ENCODE peak calls at places on chromosomes 6 and 20, in five cellular contexts. M is H9, I is mesenchymal stem cell, K is H1, O is trophoblast cell. L is an unnamed sample.
A peak's percentile ranks its signal among the peaks of the same experiment; 100 is the strongest.

GRCh38 chr20:44083220-44083933 is 103.6 kb downstream of the JPH2 start:
- DNase-seq in I (no peak), K (no peak), O (no peak), M (no peak), L (no peak)

GRCh38 chr20:31593221-31594001 is 11.7 kb upstream of the ID1 start:
- DNase-seq in M (peak; percentile 48), K (no peak), I (peak; percentile 79), O (peak; percentile 93), L (no peak)

GRCh38 chr20:50601511-50602431 is 89.6 kb downstream of the RIPOR3 start:
- DNase-seq in O (no peak), K (no peak), M (no peak), I (no peak), L (no peak)

GRCh38 chr6:170271771-170272314 is 19.0 kb downstream of the DLL1 start:
- DNase-seq in O (peak; percentile 15), M (no peak), K (no peak), I (no peak), L (no peak)

GRCh38 chr20:56995635-56996075 is 270.8 kb downstream of the BMP7 start:
- DNase-seq in O (peak; percentile 86), I (no peak), K (peak; percentile 49), M (peak; percentile 79), L (peak; percentile 41)

GRCh38 chr20:51365670-51366069 is 176.8 kb downstream of the NFATC2 start:
- DNase-seq in I (peak; percentile 89), M (no peak), K (no peak), O (no peak), L (no peak)

GRCh38 chr6:71289039-71289801 is 609 bp downstream of the OGFRL1 start:
- DNase-seq in I (peak; percentile 54), M (peak; percentile 43), K (no peak), O (peak; percentile 40), L (peak; percentile 5)

GRCh38 chr6:163667372-163668060 is 253.0 kb downstream of the QKI start:
- DNase-seq in O (peak; percentile 32), I (no peak), K (no peak), M (no peak), L (no peak)

GRCh38 chr6:112298021-112298745 is 43.8 kb upstream of the LAMA4 start:
- DNase-seq in K (no peak), O (peak; percentile 73), M (no peak), I (peak; percentile 95), L (no peak)

GRCh38 chr20:23362392-23363256 is 642 bp downstream of the GZF1 start:
- DNase-seq in I (peak; percentile 67), K (no peak), O (peak; percentile 58), M (no peak), L (no peak)

GRCh38 chr6:152110878-152111820 is 303.7 kb downstream of the ESR1 start:
- DNase-seq in I (no peak), K (no peak), O (no peak), M (no peak), L (no peak)

GRCh38 chr6:26003102-26003694 is 40.6 kb downstream of the TRIM38 start:
- DNase-seq in I (peak; percentile 71), O (peak; percentile 78), K (no peak), M (peak; percentile 64), L (no peak)

GRCh38 chr20:49894073-49894470 is 21.3 kb downstream of the SPATA2 start:
- DNase-seq in O (no peak), I (no peak), K (no peak), M (no peak), L (no peak)

GRCh38 chr6:106181664-106182418 is 95.7 kb downstream of the PRDM1 start:
- DNase-seq in I (peak; percentile 83), M (no peak), O (peak; percentile 92), K (no peak), L (no peak)

GRCh38 chr6:142774292-142774691 is 170.7 kb downstream of the HIVEP2 start:
- DNase-seq in M (no peak), O (no peak), I (no peak), K (no peak), L (no peak)

GRCh38 chr6:158565482-158566040 is 5.7 kb downstream of the TMEM181 start:
- DNase-seq in O (no peak), M (no peak), K (no peak), I (no peak), L (no peak)

GRCh38 chr20:52056203-52057062 is 135.1 kb downstream of the ZFP64 start:
- DNase-seq in O (peak; percentile 8), K (no peak), I (peak; percentile 54), M (no peak), L (no peak)

GRCh38 chr6:67630146-67630545 is 1004.9 kb upstream of the ADGRB3 start:
- DNase-seq in K (no peak), I (peak; percentile 74), M (no peak), O (no peak), L (no peak)

GRCh38 chr20:63071541-63072181 is 64.9 kb upstream of the BHLHE23 start:
- DNase-seq in M (peak; percentile 92), I (peak; percentile 22), O (peak; percentile 32), K (peak; percentile 29), L (no peak)

GRCh38 chr6:108331982-108332381 is 37.1 kb downstream of the AFG1L start:
- DNase-seq in O (no peak), K (no peak), M (no peak), I (no peak), L (no peak)

DNA sequence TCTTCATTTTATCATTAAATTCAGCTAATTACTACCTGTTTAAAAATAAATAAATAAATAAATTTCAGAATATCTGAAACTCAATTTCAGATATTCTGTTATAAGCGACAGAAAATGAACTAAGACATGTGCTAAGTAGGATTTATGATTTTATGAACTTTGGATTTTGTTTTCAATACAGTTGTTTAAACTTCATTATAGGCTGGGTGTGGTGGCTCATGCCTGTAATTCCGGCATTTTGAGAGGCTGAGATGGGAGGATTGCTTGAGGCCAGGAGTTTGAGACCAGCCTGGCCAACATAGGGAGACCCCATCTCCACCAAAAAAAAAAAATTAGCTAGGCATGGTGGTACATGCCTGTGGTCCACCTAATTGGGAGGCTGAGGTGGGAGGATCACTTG is 36.0 kb downstream of the AFG1L start:
- DNase-seq in O (no peak), I (no peak), M (no peak), K (no peak), L (no peak)
- H2BK120ac ChIP-seq in O (no peak overlapping the region), I (no peak overlapping the region), M (no peak overlapping the region), K (no peak overlapping the region), L (no peak overlapping the region)

DNA sequence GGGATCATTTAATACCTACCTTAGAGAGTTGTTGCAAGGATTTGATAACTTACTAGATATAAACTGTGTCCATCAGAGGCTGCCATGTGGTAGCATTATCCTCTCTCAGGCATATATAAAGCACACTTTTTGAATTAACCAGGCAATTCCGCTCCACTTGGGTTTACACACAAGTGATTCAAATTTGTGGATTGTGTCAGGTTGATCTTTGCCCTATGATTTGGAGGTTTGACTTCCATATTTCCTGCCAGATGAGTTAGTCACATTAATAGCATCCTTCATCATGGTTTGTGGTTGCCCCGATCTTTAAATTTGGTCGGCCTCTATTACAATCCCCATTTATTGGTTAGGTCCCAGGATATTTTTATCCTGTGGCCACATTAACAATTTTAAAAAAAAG is 44.8 kb upstream of the CTAGE9 start:
- DNase-seq in O (no peak), M (no peak), I (peak; percentile 46), K (no peak), L (no peak)
- H3K4me1 ChIP-seq in O (no peaks in the 10 kb centered on the region), M (no peaks in the 10 kb centered on the region), I (peaks cover 1% of the 10 kb centered on the region), K (no peaks in the 10 kb centered on the region), L (no peaks in the 10 kb centered on the region)

DNA sequence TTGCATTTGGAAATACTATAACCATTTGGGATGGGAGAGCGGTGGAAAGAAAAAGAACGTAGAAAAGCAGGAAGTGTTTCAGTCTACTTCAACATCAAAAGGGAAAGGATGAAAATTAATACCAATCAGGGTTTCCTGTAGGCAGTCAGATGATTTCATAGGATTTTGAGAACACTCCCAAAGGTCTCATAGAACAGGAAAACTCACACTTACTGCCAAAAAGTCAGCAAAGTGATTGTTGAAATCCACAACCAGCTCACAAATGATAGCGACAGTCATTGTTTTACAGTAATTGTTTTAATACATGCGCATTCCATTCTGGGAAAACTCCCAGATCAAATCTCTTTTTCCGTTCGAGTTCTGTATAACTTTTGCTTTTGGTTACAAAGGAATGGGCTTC is 5.3 kb upstream of the CNKSR3 start:
- DNase-seq in M (no peak), I (no peak), O (no peak), K (no peak), L (no peak)
- H2BK12ac ChIP-seq in M (no peak overlapping the region), I (no peak overlapping the region), O (no peak overlapping the region), K (no peak overlapping the region), L (no peak overlapping the region)

GRCh38 chr6:42141603-42142117 is 760 bp downstream of the C6orf132 start:
- DNase-seq in I (no peak), M (no peak), K (no peak), O (no peak), L (no peak)

GRCh38 chr6:42138190-42138589 is 4.2 kb downstream of the C6orf132 start:
- DNase-seq in M (no peak), K (no peak), O (no peak), I (no peak), L (no peak)

GRCh38 chr6:42140756-42141602 is 1.4 kb downstream of the C6orf132 start:
- DNase-seq in M (no peak), I (peak; percentile 27), K (no peak), O (peak; percentile 11), L (no peak)

GRCh38 chr6:42138630-42139619 is 3.5 kb downstream of the C6orf132 start:
- DNase-seq in O (no peak), I (peak; percentile 60), K (no peak), M (peak; percentile 41), L (peak; percentile 58)

DNA sequence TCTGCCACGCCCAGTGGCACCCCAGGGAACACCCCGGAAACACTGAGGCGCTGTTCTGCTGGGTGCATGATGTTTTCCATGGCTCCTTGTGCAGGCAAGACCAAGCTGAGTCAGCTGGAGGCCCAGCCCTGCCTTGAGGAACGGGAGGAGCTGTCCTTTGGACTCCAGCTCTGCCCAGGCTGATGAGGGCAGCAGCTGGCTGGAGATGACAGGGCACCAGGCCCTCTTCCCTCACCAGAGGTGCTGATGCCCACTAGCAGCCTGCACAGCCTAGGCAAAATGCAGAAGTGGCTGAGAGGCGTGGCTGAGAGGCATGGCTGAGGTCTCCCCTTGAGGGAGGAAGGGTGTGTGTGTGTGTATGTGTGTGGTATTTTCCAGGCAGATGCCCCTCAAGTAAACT is 2.4 kb downstream of the C6orf132 start:
- DNase-seq in M (no peak), O (no peak), I (peak; percentile 36), K (no peak), L (no peak)
- H2BK120ac ChIP-seq in M (no peak overlapping the region), O (no peak overlapping the region), I (no peak overlapping the region), K (no peak overlapping the region), L (no peak overlapping the region)

DNA sequence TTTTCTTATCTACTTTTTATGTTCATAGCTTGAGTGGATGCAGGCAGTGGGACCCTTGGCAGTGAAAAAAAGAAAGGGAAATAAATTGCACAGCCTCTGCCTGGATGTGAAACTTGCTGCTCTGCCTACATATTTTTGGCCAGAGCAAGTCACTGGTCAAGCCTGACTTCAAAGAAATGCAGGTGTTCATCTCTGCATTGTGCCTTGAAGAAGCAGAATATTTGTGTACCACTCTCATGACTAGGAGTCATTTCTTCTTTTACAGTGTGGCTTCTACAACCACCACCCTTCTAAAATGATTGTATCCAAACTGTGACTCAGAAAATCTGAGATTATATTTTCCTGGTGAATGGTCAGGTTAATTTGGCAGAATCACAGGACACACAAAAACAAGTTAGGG is 2.5 kb upstream of the KATNA1 start:
- DNase-seq in I (no peak), K (no peak), M (no peak), O (peak; percentile 6), L (no peak)
- H3K4me1 ChIP-seq in I (no peaks in the 10 kb centered on the region), K (peaks cover 4% of the 10 kb centered on the region), M (no peaks in the 10 kb centered on the region), O (no peaks in the 10 kb centered on the region), L (peaks cover 5% of the 10 kb centered on the region)

L was measured in neuronal stem cell.